ENCODE peak calls at places on chromosomes 3 and 15, in nine cellular contexts. S is AG10803, Y is astrocyte, B is fibroblast of the aortic adventitia, R is hepatocyte, K is MM.1S, P is coronary artery, L is WERI-Rb-1, I is esophagus squamous epithelium. X is an unnamed sample.

GRCh38 chr15:60003243-60004018 is 680 bp upstream of the FOXB1 start:
- DNase-seq in L (no peak), S (no peak), B (no peak), I (no peak), Y (no peak), K (no peak), P (no peak), R (no peak), X (no peak)

GRCh38 chr15:65902373-65902772 is 33.1 kb downstream of the RAB11A start:
- DNase-seq in S (no peak), R (peak; percentile 75), K (no peak), P (no peak), L (no peak), B (peak; percentile 5), I (peak; percentile 27), Y (no peak), X (peak; percentile 27)

GRCh38 chr3:53668872-53669271 is 174.5 kb downstream of the CACNA1D start:
- DNase-seq in B (peak; percentile 12), Y (no peak), L (no peak), K (no peak), R (no peak), P (no peak), S (peak; percentile 13), I (no peak), X (peak; percentile 26)

GRCh38 chr3:94159062-94159726 is 96.3 kb downstream of the NSUN3 start:
- DNase-seq in L (no peak), B (peak; percentile 74), I (no peak), S (no peak), Y (peak; percentile 73), R (peak; percentile 62), P (no peak), K (no peak), X (peak; percentile 87)

GRCh38 chr3:45509768-45510129 is 84.8 kb upstream of the LIMD1 start:
- DNase-seq in P (no peak), I (no peak), S (no peak), B (no peak), R (no peak), K (no peak), Y (no peak), L (no peak), X (no peak)

GRCh38 chr15:40489274-40490175 is 18.7 kb downstream of the CHST14 start:
- DNase-seq in Y (no peak), I (no peak), L (no peak), B (no peak), K (no peak), R (no peak), S (no peak), P (no peak), X (no peak)

GRCh38 chr3:151721294-151721693 is 12.4 kb upstream of the AADACL2 start:
- DNase-seq in R (no peak), I (no peak), L (no peak), Y (no peak), S (no peak), P (no peak), K (no peak), B (no peak), X (no peak)

GRCh38 chr15:41568350-41569017 is 9.5 kb downstream of the TYRO3 start:
- DNase-seq in Y (no peak), K (no peak), P (no peak), R (peak; percentile 90), B (no peak), S (no peak), I (no peak), L (peak; percentile 62), X (peak; percentile 54)

GRCh38 chr3:15797600-15798303 is at the start of gene ANKRD28:
- DNase-seq in K (peak; percentile 80), S (peak; percentile 98), I (no peak), Y (peak; percentile 98), R (peak; percentile 57), P (no peak), L (no peak), B (peak; percentile 98), X (peak; percentile 98)
- TF ChIP-seq CTCF in K (peak; percentile 33), S (peak; percentile 41), I (peak; percentile 31), Y (peak; percentile 36), R (peak; percentile 38), P (no peak), L (no peak), B (peak; percentile 58), X (peak; percentile 42)

GRCh38 chr3:14590594-14590993 is 50.5 kb upstream of the GRIP2 start:
- DNase-seq in K (no peak), R (no peak), B (no peak), S (no peak), P (no peak), I (no peak), Y (no peak), L (no peak), X (no peak)

GRCh38 chr3:14588713-14589112 is 48.6 kb upstream of the GRIP2 start:
- DNase-seq in I (no peak), B (no peak), K (no peak), L (no peak), P (no peak), R (no peak), S (no peak), Y (no peak), X (no peak)

GRCh38 chr3:14587733-14588360 is 47.7 kb upstream of the GRIP2 start:
- DNase-seq in P (no peak), Y (peak; percentile 8), K (no peak), B (peak; percentile 43), R (peak; percentile 34), I (no peak), L (no peak), S (peak; percentile 53), X (peak; percentile 43)

GRCh38 chr3:14583543-14584091 is 43.5 kb upstream of the GRIP2 start:
- DNase-seq in B (no peak), R (no peak), S (peak; percentile 10), I (no peak), L (no peak), P (no peak), K (no peak), Y (no peak), X (no peak)

DNA sequence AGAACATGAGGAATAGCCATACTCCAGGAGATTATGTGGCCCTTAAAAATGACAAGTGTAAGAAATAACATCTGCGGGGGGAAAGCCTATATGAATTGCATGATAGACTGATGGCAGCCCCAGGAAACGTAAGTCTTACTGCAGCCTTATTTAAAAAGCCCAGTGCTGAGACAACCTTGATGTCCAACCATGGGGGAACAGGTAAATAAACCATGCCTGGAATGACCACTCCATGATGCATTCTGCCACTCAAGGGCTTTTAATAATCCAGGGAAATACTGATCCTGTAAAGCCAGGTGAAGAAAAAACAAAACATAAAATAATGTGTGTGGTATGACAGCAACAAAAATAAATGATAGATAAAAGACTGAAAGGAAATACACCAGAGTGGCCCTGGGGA is 46.5 kb upstream of the GRIP2 start:
- DNase-seq in S (no peak), I (no peak), L (no peak), K (no peak), B (no peak), Y (no peak), P (no peak), R (no peak), X (no peak)
- TF ChIP-seq CTCF in S (no peak), I (no peak), L (no peak), K (no peak), B (no peak), Y (no peak), P (no peak), R (no peak), X (no peak)

GRCh38 chr15:36860792-36861191 is 239.6 kb downstream of the MEIS2 start:
- DNase-seq in S (no peak), I (no peak), Y (no peak), L (no peak), B (no peak), P (no peak), K (no peak), R (no peak), X (no peak)

GRCh38 chr15:36850864-36851263 is 249.5 kb downstream of the MEIS2 start:
- DNase-seq in L (no peak), B (no peak), I (no peak), R (no peak), S (no peak), P (no peak), K (no peak), Y (no peak), X (no peak)

GRCh38 chr15:36858423-36858822 is 241.9 kb downstream of the MEIS2 start:
- DNase-seq in Y (no peak), R (no peak), I (no peak), P (no peak), B (no peak), S (no peak), K (no peak), L (no peak), X (no peak)

GRCh38 chr15:36856339-36856973 is 243.9 kb downstream of the MEIS2 start:
- DNase-seq in R (no peak), P (no peak), B (no peak), L (no peak), I (no peak), S (no peak), K (no peak), Y (no peak), X (no peak)
- TF ChIP-seq CTCF in R (no peak), P (no peak), B (no peak), L (no peak), I (no peak), S (no peak), K (no peak), Y (no peak), X (no peak)

GRCh38 chr3:186511245-186511644 is 32.9 kb downstream of the CRYGS start:
- DNase-seq in Y (no peak), S (no peak), B (no peak), L (no peak), P (no peak), I (no peak), K (no peak), R (no peak), X (no peak)

GRCh38 chr3:186509423-186509822 is 34.8 kb downstream of the CRYGS start:
- DNase-seq in B (no peak), S (no peak), I (no peak), K (no peak), L (no peak), P (no peak), Y (no peak), R (no peak), X (no peak)

GRCh38 chr3:186511702-186512101 is 32.5 kb downstream of the CRYGS start:
- DNase-seq in Y (no peak), K (no peak), I (no peak), P (no peak), L (no peak), B (no peak), R (no peak), S (no peak), X (no peak)

GRCh38 chr3:186512570-186513302 is 31.4 kb downstream of the CRYGS start:
- DNase-seq in K (no peak), I (no peak), L (no peak), B (no peak), R (no peak), S (no peak), P (no peak), Y (no peak), X (no peak)

DNA sequence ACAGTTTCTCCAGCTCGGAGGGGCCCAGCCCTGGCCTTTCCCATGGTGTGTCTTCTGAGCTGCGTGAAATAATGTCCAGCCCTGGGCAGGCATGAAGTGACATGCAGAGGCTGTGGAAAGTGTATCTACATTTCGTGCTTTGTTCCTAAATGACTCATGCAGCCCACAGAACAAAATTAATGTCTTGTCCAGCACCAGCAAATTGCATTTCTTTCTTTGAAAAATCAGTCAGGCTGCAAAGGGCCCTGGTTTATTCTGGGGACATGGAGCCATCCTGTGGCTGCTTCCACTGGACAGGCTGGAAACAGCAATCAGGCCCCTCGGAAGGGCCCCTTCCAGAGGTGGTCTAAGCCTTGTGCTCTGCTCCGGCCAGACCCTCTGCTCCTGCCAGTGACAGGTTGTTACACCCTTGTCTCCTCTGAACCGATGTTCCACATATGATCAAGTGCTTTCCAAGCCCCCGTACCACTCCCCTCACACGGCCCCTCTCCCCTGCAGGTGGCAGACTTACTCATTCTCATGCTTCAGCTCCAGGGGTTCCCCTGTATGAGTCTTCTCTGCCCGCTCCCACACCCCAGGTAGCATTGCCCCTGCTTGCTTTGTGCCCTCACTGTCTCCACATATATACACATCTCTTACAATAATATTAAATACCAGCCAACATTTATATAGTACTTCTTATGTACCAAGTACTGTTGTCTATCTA is 33.7 kb downstream of the CRYGS start:
- DNase-seq in S (no peak), B (peak; percentile 18), Y (peak; percentile 30), I (no peak), K (no peak), R (no peak), P (no peak), L (no peak), X (peak; percentile 4)
- TF ChIP-seq CTCF in S (no peak), B (no peak), Y (no peak), I (no peak), K (no peak), R (no peak), P (no peak), L (no peak), X (no peak)